ENCODE peak calls at places on chromosomes 13 and 19, in seven cellular contexts. Z, R, G, Q, F, T and P are unnamed samples.

GRCh38 chr13:78603240-78603947 is at the start of gene POU4F1:
- DNase-seq in F (no peak), T (no peak), G (no peak), Z (no peak), Q (peak; percentile 69), R (no peak), P (peak; percentile 50)

GRCh38 chr13:22061371-22061805 is 390.5 kb downstream of the FGF9 start:
- DNase-seq in F (no peak), R (no peak), Z (no peak), T (no peak), Q (no peak), G (no peak), P (peak; percentile 49)

GRCh38 chr13:23715762-23716235 is 145.6 kb downstream of the TNFRSF19 start:
- DNase-seq in F (no peak), Z (no peak), R (no peak), Q (no peak), G (no peak), T (no peak), P (no peak)

GRCh38 chr19:34500656-34501120 is 19.1 kb downstream of the WTIP start:
- DNase-seq in Q (no peak), Z (peak; percentile 27), F (no peak), T (no peak), G (no peak), R (no peak), P (no peak)

GRCh38 chr13:44676534-44676933 is 100.4 kb upstream of the TSC22D1 start:
- DNase-seq in R (no peak), F (no peak), Z (no peak), G (no peak), T (no peak), Q (no peak), P (no peak)

GRCh38 chr19:39078436-39079200 is 5.5 kb upstream of the ACP7 start:
- DNase-seq in F (peak; percentile 65), G (no peak), Z (no peak), T (peak; percentile 93), Q (peak; percentile 81), R (no peak), P (no peak)

GRCh38 chr19:41328157-41328817 is 18.3 kb downstream of the CCDC97 start:
- DNase-seq in F (no peak), R (no peak), T (no peak), G (no peak), Z (no peak), Q (no peak), P (peak; percentile 42)

GRCh38 chr19:12075538-12076139 is 11.1 kb downstream of the ZNF844 start:
- DNase-seq in T (no peak), Q (no peak), Z (no peak), F (no peak), R (no peak), G (no peak), P (no peak)

GRCh38 chr13:43698743-43699142 is 88.0 kb downstream of the ENOX1 start:
- DNase-seq in R (no peak), T (no peak), G (no peak), Z (no peak), Q (no peak), F (no peak), P (no peak)

GRCh38 chr19:54096642-54097106 is 3.9 kb downstream of the OSCAR start:
- DNase-seq in F (no peak), Z (peak; percentile 42), R (no peak), Q (no peak), T (no peak), G (no peak), P (no peak)

GRCh38 chr19:54674021-54674617 is 11.3 kb downstream of the LILRB4 start:
- DNase-seq in Z (no peak), Q (peak; percentile 28), T (no peak), F (peak; percentile 14), R (no peak), G (peak; percentile 16), P (no peak)

GRCh38 chr19:36097036-36097435 is 13.9 kb upstream of the OVOL3 start:
- DNase-seq in Z (no peak), Q (no peak), F (no peak), R (peak; percentile 46), G (no peak), T (no peak), P (no peak)

GRCh38 chr13:44015808-44016207 is 136.1 kb downstream of the LACC1 start:
- DNase-seq in T (no peak), R (no peak), Z (no peak), G (no peak), Q (no peak), F (no peak), P (no peak)

GRCh38 chr13:57553932-57554331 is 77.6 kb upstream of the PCDH17 start:
- DNase-seq in R (no peak), F (no peak), Z (no peak), Q (no peak), T (no peak), G (no peak), P (no peak)

GRCh38 chr13:67966065-67966464 is 735.9 kb upstream of the PCDH9 start:
- DNase-seq in R (no peak), Z (no peak), Q (no peak), G (no peak), T (no peak), F (no peak), P (no peak)

GRCh38 chr13:43307921-43308433 is 284.6 kb downstream of the DNAJC15 start:
- DNase-seq in T (peak; percentile 37), Z (peak; percentile 81), G (no peak), Q (peak; percentile 38), R (peak; percentile 60), F (peak; percentile 57), P (no peak)

GRCh38 chr13:45850020-45850613 is 1.4 kb downstream of the SIAH3 start:
- DNase-seq in Q (no peak), F (no peak), R (no peak), G (no peak), Z (no peak), T (no peak), P (no peak)

GRCh38 chr19:18357442-18358264 is 17.3 kb downstream of the PGPEP1 start:
- DNase-seq in G (no peak), Q (no peak), T (no peak), R (no peak), Z (no peak), F (no peak), P (no peak)

GRCh38 chr13:100721885-100722512 is 47.4 kb upstream of the TMTC4 start:
- DNase-seq in Q (peak; percentile 53), T (no peak), G (peak; percentile 37), F (peak; percentile 29), Z (no peak), R (no peak), P (peak; percentile 46)

GRCh38 chr19:15714638-15715037 is 13.2 kb upstream of the OR10H2 start:
- DNase-seq in Q (no peak), T (no peak), F (no peak), Z (no peak), R (no peak), G (no peak), P (no peak)

GRCh38 chr13:60028021-60028420 is 135.7 kb downstream of the DIAPH3 start:
- DNase-seq in T (no peak), Q (no peak), G (no peak), R (no peak), F (no peak), Z (no peak), P (no peak)

GRCh38 chr19:17847538-17848366 is at the start of gene JAK3:
- DNase-seq in Q (no peak), G (no peak), T (no peak), F (no peak), R (no peak), Z (peak; percentile 72), P (peak; percentile 85)

GRCh38 chr13:39037880-39038568 is at the start of the genes NHLRC3 and PROSER1:
- DNase-seq in F (peak; percentile 88), Z (peak; percentile 94), G (no peak), T (peak; percentile 68), R (peak; percentile 87), Q (peak; percentile 69), P (peak; percentile 72)

GRCh38 chr13:39037410-39037879 is 444 bp downstream of the PROSER1 start:
- DNase-seq in Q (peak; percentile 5), G (no peak), F (no peak), Z (no peak), R (peak; percentile 23), T (no peak), P (no peak)

GRCh38 chr13:39035799-39036198 is 2.1 kb downstream of the PROSER1 start:
- DNase-seq in G (no peak), Z (no peak), T (no peak), Q (no peak), R (no peak), F (no peak), P (no peak)

GRCh38 chr13:39035204-39035603 is 2.7 kb downstream of the PROSER1 start:
- DNase-seq in T (no peak), R (no peak), Z (no peak), Q (no peak), F (no peak), G (no peak), P (no peak)

GRCh38 chr13:39036212-39036611 is 1.7 kb downstream of the PROSER1 start:
- DNase-seq in R (no peak), Q (no peak), Z (no peak), F (no peak), T (no peak), G (no peak), P (no peak)
- H3K27ac ChIP-seq in R (no peak overlapping the region), Q (no peak overlapping the region), Z (no peak overlapping the region), F (peak overlapping the region; percentile 41), T (peak overlapping the region; percentile 84), G (peak overlapping the region; percentile 65), P (no peak overlapping the region)

GRCh38 chr13:34810996-34811395 is 131.1 kb upstream of the NBEA start:
- DNase-seq in F (no peak), Q (no peak), R (no peak), G (no peak), T (no peak), Z (no peak), P (no peak)

GRCh38 chr13:34816543-34816942 is 125.5 kb upstream of the NBEA start:
- DNase-seq in F (no peak), Q (no peak), T (no peak), Z (no peak), G (peak; percentile 58), R (no peak), P (no peak)

GRCh38 chr13:34817246-34817645 is 124.8 kb upstream of the NBEA start:
- DNase-seq in Q (no peak), R (no peak), F (no peak), G (no peak), T (no peak), Z (no peak), P (no peak)

DNA sequence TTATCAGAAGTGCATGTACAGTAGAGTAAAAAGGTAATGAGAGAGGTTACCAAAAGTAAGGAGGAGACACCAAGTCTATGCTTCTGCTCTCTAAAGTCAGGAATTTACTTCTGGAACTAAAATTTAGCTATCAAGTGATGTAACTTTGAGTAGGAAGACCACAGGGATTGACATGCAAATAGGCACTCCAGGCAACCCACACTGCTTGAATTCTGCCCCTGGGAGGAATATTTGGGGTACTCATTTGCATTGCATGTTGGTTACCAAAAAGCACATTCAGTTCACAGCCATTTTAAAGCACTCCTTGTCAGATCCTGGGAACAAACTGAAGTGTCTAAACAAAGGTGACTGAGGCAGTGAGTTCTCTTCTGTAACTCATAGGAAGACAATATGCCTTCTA is 126.0 kb upstream of the NBEA start:
- DNase-seq in T (no peak), F (no peak), R (no peak), Z (no peak), Q (no peak), G (peak; percentile 32), P (no peak)
- H3K27ac ChIP-seq in T (no peak overlapping the region), F (no peak overlapping the region), R (peak overlapping the region; percentile 54), Z (no peak overlapping the region), Q (no peak overlapping the region), G (peak overlapping the region; percentile 96), P (no peak overlapping the region)

GRCh38 chr13:113428871-113429607 is 24.2 kb downstream of the ADPRHL1 start:
- DNase-seq in F (no peak), T (no peak), R (no peak), Q (no peak), G (no peak), Z (no peak), P (no peak)
- H3K27ac ChIP-seq in F (no peak overlapping the region), T (no peak overlapping the region), R (no peak overlapping the region), Q (no peak overlapping the region), G (peak overlapping the region; percentile 27), Z (no peak overlapping the region), P (no peak overlapping the region)

GRCh38 chr19:46288896-46289588 is 7.8 kb upstream of the HIF3A start:
- DNase-seq in T (peak; percentile 96), F (no peak), G (no peak), Q (peak; percentile 94), R (no peak), Z (no peak), P (no peak)
- H3K27ac ChIP-seq in T (peak overlapping the region; percentile 91), F (peak overlapping the region; percentile 69), G (no peak overlapping the region), Q (peak overlapping the region; percentile 89), R (no peak overlapping the region), Z (peak overlapping the region; percentile 34), P (no peak overlapping the region)